ENCODE peak calls at places on chromosomes 1 and 21, in seven cellular contexts. M is K562, G is HepG2, S is GM12878, X is HCT116, K is H1, O is SK-N-SH. N is an unnamed sample.

GRCh38 chr1:115070993-115071661 is 18.2 kb downstream of the TSPAN2 start:
- DNase-seq in S (no peak), G (no peak), O (no peak), M (no peak), X (no peak), K (no peak), N (no peak)

GRCh38 chr1:35449334-35450008 is 107.7 kb downstream of the KIAA0319L start:
- DNase-seq in O (no peak), M (no peak), X (no peak), G (no peak), K (no peak), S (no peak), N (no peak)

GRCh38 chr1:13754003-13754402 is 54.0 kb downstream of the PRDM2 start:
- DNase-seq in S (peak; percentile 32), K (no peak), G (no peak), X (no peak), O (no peak), M (no peak), N (no peak)

GRCh38 chr1:206836111-206836510 is 29.3 kb upstream of the IL20 start:
- DNase-seq in S (no peak), X (no peak), M (no peak), G (no peak), O (no peak), K (no peak), N (no peak)

GRCh38 chr1:93813076-93813475 is 65.9 kb downstream of the DNTTIP2 start:
- DNase-seq in G (peak; percentile 40), O (no peak), S (no peak), X (no peak), M (no peak), K (no peak), N (peak; percentile 49)

GRCh38 chr1:8094481-8095241 is 68.6 kb upstream of the ERRFI1 start:
- DNase-seq in M (no peak), G (peak; percentile 79), O (no peak), S (no peak), X (no peak), K (no peak), N (no peak)

GRCh38 chr1:245356891-245357585 is 202.3 kb downstream of the KIF26B start:
- DNase-seq in X (no peak), S (no peak), M (no peak), G (no peak), O (no peak), K (no peak), N (no peak)

GRCh38 chr1:224205438-224205840 is 22.4 kb downstream of the DEGS1 start:
- DNase-seq in S (peak; percentile 47), O (peak; percentile 40), X (no peak), K (no peak), G (peak; percentile 7), M (peak; percentile 77), N (peak; percentile 91)

GRCh38 chr1:33099290-33100118 is 18.6 kb downstream of the AZIN2 start:
- DNase-seq in G (no peak), S (peak; percentile 64), M (peak; percentile 27), O (no peak), X (peak; percentile 90), K (no peak), N (peak; percentile 98)

GRCh38 chr1:152461544-152461943 is 47.5 kb upstream of the CRNN start:
- DNase-seq in O (peak; percentile 44), X (peak; percentile 52), K (no peak), S (no peak), M (peak; percentile 68), G (peak; percentile 61), N (peak; percentile 91)

GRCh38 chr1:53145942-53146708 is 3.7 kb upstream of the SLC1A7 start:
- DNase-seq in X (peak; percentile 68), G (peak; percentile 85), O (peak; percentile 52), K (no peak), S (no peak), M (peak; percentile 72), N (no peak)

GRCh38 chr1:94942171-94943128 is 15.5 kb upstream of the CNN3 start:
- DNase-seq in G (peak; percentile 51), M (no peak), K (no peak), X (no peak), O (no peak), S (no peak), N (no peak)

GRCh38 chr1:224378855-224379631 is 22.4 kb downstream of the CNIH4 start:
- DNase-seq in M (no peak), G (no peak), O (no peak), S (peak; percentile 34), K (no peak), X (no peak), N (no peak)

GRCh38 chr21:42518216-42518615 is 4.6 kb downstream of the SLC37A1 start:
- DNase-seq in M (no peak), O (no peak), S (no peak), G (no peak), K (no peak), X (peak; percentile 92), N (no peak)

GRCh38 chr21:39004776-39005605 is 178.3 kb downstream of the PSMG1 start:
- DNase-seq in X (no peak), S (no peak), O (peak; percentile 83), M (no peak), K (no peak), G (no peak), N (no peak)

GRCh38 chr1:56447732-56448276 is 131.6 kb downstream of the PLPP3 start:
- DNase-seq in G (no peak), X (no peak), O (no peak), K (no peak), S (no peak), M (no peak), N (no peak)

GRCh38 chr1:9852410-9853301 is 28.9 kb upstream of the CLSTN1 start:
- DNase-seq in G (no peak), S (no peak), X (no peak), O (peak; percentile 68), K (no peak), M (no peak), N (no peak)

GRCh38 chr1:59549067-59549837 is 252.4 kb downstream of the FGGY start:
- DNase-seq in K (no peak), S (no peak), M (no peak), O (no peak), X (no peak), G (no peak), N (no peak)

GRCh38 chr1:155078496-155079209 is at the start of gene EFNA3:
- DNase-seq in X (no peak), G (no peak), M (peak; percentile 86), S (no peak), K (no peak), O (peak; percentile 98), N (peak; percentile 87)

DNA sequence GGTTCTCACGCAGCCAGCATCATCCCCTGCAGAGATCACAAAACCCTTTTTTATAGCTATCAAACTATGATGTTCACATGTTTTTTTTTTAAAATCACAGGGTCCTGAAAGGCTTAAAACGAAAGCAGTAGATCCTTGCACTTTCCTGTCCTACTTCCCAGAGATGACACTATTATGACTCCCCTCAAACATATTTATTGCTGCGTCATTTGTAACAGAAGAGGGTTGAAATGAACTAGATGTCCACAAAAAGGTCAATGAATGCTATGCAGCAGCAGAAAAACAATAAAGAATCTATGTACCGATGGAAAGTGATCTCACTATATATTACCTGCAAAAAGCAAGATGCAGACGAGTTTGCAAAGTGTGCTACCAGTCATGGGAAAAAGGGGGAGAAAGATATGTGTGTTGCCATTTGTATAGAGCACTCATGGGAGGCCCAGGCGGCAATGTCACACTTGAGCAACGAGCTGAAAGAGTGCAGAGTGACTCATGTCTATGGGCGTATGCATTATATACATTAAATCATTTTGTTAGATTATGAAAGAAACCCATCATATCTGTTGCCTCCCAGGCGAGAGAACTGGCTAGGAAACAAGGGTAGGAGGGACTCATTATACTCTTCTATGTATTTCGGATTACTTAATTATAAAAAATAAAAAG is 68.9 kb upstream of the PARP1 start:
- DNase-seq in S (no peak), O (no peak), X (no peak), G (no peak), M (peak; percentile 25), K (no peak), N (no peak)
- TF ChIP-seq JUND in S (no peak), O (no peak), X (no peak), G (no peak), M (no peak), K (no peak), N (no peak)

GRCh38 chr1:110058591-110058990 is 11.9 kb downstream of the ALX3 start:
- DNase-seq in K (no peak), M (no peak), X (no peak), G (no peak), O (no peak), S (no peak), N (no peak)

GRCh38 chr1:110060662-110061060 is 9.8 kb downstream of the ALX3 start:
- DNase-seq in X (no peak), K (no peak), O (no peak), S (no peak), M (no peak), G (no peak), N (no peak)

GRCh38 chr1:110061341-110061740 is 9.1 kb downstream of the ALX3 start:
- DNase-seq in O (no peak), K (no peak), M (no peak), G (no peak), X (no peak), S (no peak), N (no peak)

GRCh38 chr1:110059133-110059863 is 11.2 kb downstream of the ALX3 start:
- DNase-seq in G (no peak), M (peak; percentile 85), K (no peak), X (no peak), S (no peak), O (peak; percentile 77), N (no peak)

GRCh38 chr1:110060034-110060661 is 10.3 kb downstream of the ALX3 start:
- DNase-seq in O (no peak), S (no peak), M (peak; percentile 88), K (no peak), G (peak; percentile 43), X (no peak), N (peak; percentile 49)
- TF ChIP-seq JUND in O (no peak), S (no peak), M (no peak), K (no peak), G (no peak), X (no peak), N (no peak)

GRCh38 chr1:239816090-239816812 is 275.4 kb upstream of the FMN2 start:
- DNase-seq in G (peak; percentile 23), X (no peak), M (no peak), S (no peak), O (no peak), K (no peak), N (peak; percentile 63)
- TF ChIP-seq JUND in G (peak; percentile 23), X (no peak), M (no peak), S (no peak), O (peak; percentile 79), K (peak; percentile 81), N (no peak)

DNA sequence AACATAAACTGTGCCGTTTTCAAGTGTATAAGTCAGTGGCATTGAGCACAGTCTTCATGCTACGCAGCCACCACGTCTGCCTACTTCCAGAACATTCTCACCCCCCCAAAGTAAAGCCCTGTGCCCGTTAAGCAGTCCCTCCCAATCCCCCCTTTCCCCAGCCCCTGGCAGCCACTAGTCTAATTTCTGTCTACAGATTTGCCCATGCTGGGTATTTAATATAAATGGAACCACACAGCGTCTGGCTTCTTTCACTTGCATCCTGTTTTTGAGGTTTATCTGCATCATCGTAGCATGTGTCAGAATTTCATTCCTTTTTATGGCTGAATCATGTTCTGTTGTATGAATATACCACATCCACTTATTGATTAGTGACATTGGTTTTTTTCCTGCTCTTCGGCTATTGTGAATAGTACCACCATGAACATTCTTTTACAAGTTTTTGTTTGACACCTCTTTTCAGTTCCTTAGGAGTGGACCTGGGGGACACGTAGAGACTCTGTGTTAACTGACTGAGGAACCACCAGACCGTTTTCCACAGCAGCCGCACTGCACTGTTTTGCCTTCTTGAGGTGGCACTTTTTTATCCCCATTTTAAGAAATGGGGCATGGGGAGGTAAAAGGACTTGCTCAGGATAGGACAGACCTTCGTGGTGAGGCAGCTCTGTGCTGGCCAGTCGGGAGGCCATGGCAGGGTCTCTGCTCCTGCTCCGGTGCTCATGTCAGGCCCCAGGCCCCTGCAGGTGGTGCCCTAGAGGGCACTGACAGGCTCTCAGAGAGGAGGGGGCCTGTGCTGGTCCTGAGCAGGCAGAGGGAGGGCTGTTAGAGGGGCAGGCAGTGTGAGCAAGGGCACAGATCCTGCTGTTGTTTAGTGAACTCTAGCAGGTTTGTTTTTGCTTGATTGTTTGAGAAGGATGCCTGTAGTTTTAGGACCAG is 123.8 kb downstream of the PCBP3 start:
- DNase-seq in K (no peak), X (no peak), S (no peak), G (no peak), M (no peak), O (peak; percentile 77), N (no peak)
- TF ChIP-seq JUND in K (no peak), X (no peak), S (no peak), G (no peak), M (no peak), O (peak; percentile 64), N (no peak)